ENCODE peak calls at places on chromosomes 2 and 18, in six cellular contexts. B is NCI-H510A treated with DMSO at 0.1 percent for 48 hours, P is bronchial epithelial cell, K is breast epithelium, D is progenitor cell of endocrine pancreas, E is NCI-H524. O is an unnamed sample.

GRCh38 chr18:448116-448515 is 52.4 kb downstream of the COLEC12 start:
- DNase-seq in B (no peak), P (no peak), K (no peak), D (no peak), E (no peak), O (no peak)

GRCh38 chr2:172282944-172283343 is 144.4 kb upstream of the ITGA6 start:
- DNase-seq in B (no peak), P (peak), K (no peak), D (no peak), E (peak), O (no peak)

GRCh38 chr18:62814114-62814759 is 98.9 kb downstream of the PHLPP1 start:
- DNase-seq in B (no peak), P (no peak), K (no peak), D (no peak), E (peak), O (no peak)

GRCh38 chr2:6866239-6866745 is 585 bp upstream of the CMPK2 start:
- DNase-seq in B (peak), P (peak), K (no peak), D (no peak), E (peak), O (no peak)

GRCh38 chr18:48767090-48767670 is 183.6 kb downstream of the SMAD7 start:
- DNase-seq in B (no peak), P (no peak), K (no peak), D (no peak), E (no peak), O (no peak)

GRCh38 chr18:22052405-22053105 is 116.8 kb upstream of the GATA6 start:
- DNase-seq in B (no peak), P (no peak), K (no peak), D (no peak), E (peak), O (no peak)

GRCh38 chr18:45688834-45689233 is 35.1 kb upstream of the SLC14A1 start:
- DNase-seq in B (no peak), P (no peak), K (no peak), D (no peak), E (peak), O (peak)

GRCh38 chr2:172079838-172080640 is 5.3 kb upstream of the DLX1 start:
- DNase-seq in B (no peak), P (no peak), K (no peak), D (no peak), E (no peak), O (no peak)

GRCh38 chr2:27203741-27204140 is 8.1 kb upstream of the ATRAID start:
- DNase-seq in B (no peak), P (no peak), K (no peak), D (no peak), E (no peak), O (no peak)

GRCh38 chr18:811192-812122 is 585 bp downstream of the YES1 start:
- DNase-seq in B (no peak), P (peak), K (no peak), D (peak), E (peak), O (no peak)

GRCh38 chr2:74849228-74849892 is 15.4 kb downstream of the HK2 start:
- DNase-seq in B (no peak), P (peak), K (peak), D (no peak), E (no peak), O (peak)

GRCh38 chr18:50286391-50287027 is 983 bp downstream of the CXXC1 start:
- DNase-seq in B (peak), P (peak), K (no peak), D (no peak), E (peak), O (no peak)

GRCh38 chr2:62344472-62344871 is 148.6 kb downstream of the B3GNT2 start:
- DNase-seq in B (no peak), P (peak), K (no peak), D (no peak), E (no peak), O (no peak)

GRCh38 chr2:182980115-182980514 is 58.1 kb downstream of the NCKAP1 start:
- DNase-seq in B (peak), P (peak), K (no peak), D (no peak), E (peak), O (no peak)

GRCh38 chr2:10385933-10386773 is 62.0 kb downstream of the ODC1 start:
- DNase-seq in B (no peak), P (peak), K (no peak), D (no peak), E (no peak), O (no peak)

GRCh38 chr2:226701052-226701451 is 98.6 kb downstream of the IRS1 start:
- DNase-seq in B (no peak), P (no peak), K (no peak), D (no peak), E (peak), O (no peak)

GRCh38 chr2:225070811-225071210 is 28.5 kb upstream of the DOCK10 start:
- DNase-seq in B (no peak), P (no peak), K (no peak), D (no peak), E (no peak), O (no peak)

GRCh38 chr2:127044977-127045654 is 61.8 kb downstream of the BIN1 start:
- DNase-seq in B (no peak), P (no peak), K (no peak), D (no peak), E (no peak), O (no peak)

GRCh38 chr2:111632661-111633060 is 251.3 kb downstream of the ANAPC1 start:
- DNase-seq in B (no peak), P (no peak), K (no peak), D (no peak), E (no peak), O (no peak)

GRCh38 chr2:146602383-146602782 is 1242.4 kb upstream of the ACVR2A start:
- DNase-seq in B (no peak), P (peak), K (no peak), D (no peak), E (no peak), O (no peak)

GRCh38 chr2:85273732-85274731 is 53.8 kb downstream of the TGOLN2 start:
- DNase-seq in B (peak), P (peak), K (peak), D (no peak), E (no peak), O (no peak)

GRCh38 chr18:79575891-79576685 is 103.5 kb upstream of the CTDP1 start:
- DNase-seq in B (no peak), P (peak), K (peak), D (no peak), E (peak), O (no peak)

GRCh38 chr2:43228341-43228751 is 1.9 kb upstream of the ZFP36L2 start:
- DNase-seq in B (no peak), P (no peak), K (no peak), D (no peak), E (no peak), O (no peak)

GRCh38 chr2:165655653-165656052 is 138.4 kb downstream of the GALNT3 start:
- DNase-seq in B (no peak), P (no peak), K (no peak), D (no peak), E (no peak), O (no peak)

O was measured in effector memory CD4-positive, alpha-beta T cell.